ENCODE peak calls at places on chromosome 14, in eight cellular contexts. One of them, this sample, is unnamed. For H3K4me1 and H3K27me3, the result is how much of the 10 kb centered on the place peaks cover.

GRCh38 chr14:104882325-104882973 is 17.4 kb downstream of the CEP170B start:
- DNase-seq in ovary: peak
- DNase-seq in hepatocyte: peak
- DNase-seq in heart left ventricle: peak
- DNase-seq in stomach: peak
- DNase-seq in IMR-90: no peak
- DNase-seq in right lobe of liver: peak
- DNase-seq in aorta: peak
- DNase-seq in this sample: no peak

GRCh38 chr14:60092516-60092915 is 793 bp downstream of the PCNX4 start:
- DNase-seq in heart left ventricle: no peak
- DNase-seq in stomach: no peak
- DNase-seq in right lobe of liver: no peak
- DNase-seq in aorta: no peak
- DNase-seq in ovary: no peak
- DNase-seq in hepatocyte: peak
- DNase-seq in IMR-90: peak
- DNase-seq in this sample: no peak

GRCh38 chr14:59406454-59407245 is 58.5 kb downstream of the GPR135 start:
- DNase-seq in heart left ventricle: no peak
- DNase-seq in hepatocyte: peak
- DNase-seq in right lobe of liver: peak
- DNase-seq in ovary: peak
- DNase-seq in IMR-90: peak
- DNase-seq in aorta: no peak
- DNase-seq in stomach: no peak
- DNase-seq in this sample: no peak

GRCh38 chr14:81529391-81529790 is 4.3 kb downstream of the SEL1L start:
- DNase-seq in heart left ventricle: no peak
- DNase-seq in right lobe of liver: no peak
- DNase-seq in stomach: no peak
- DNase-seq in ovary: no peak
- DNase-seq in hepatocyte: no peak
- DNase-seq in aorta: no peak
- DNase-seq in IMR-90: peak
- DNase-seq in this sample: no peak

GRCh38 chr14:39398382-39398781 is 33.9 kb downstream of the FBXO33 start:
- DNase-seq in IMR-90: no peak
- DNase-seq in hepatocyte: no peak
- DNase-seq in right lobe of liver: no peak
- DNase-seq in aorta: no peak
- DNase-seq in ovary: no peak
- DNase-seq in heart left ventricle: peak
- DNase-seq in stomach: no peak
- DNase-seq in this sample: no peak

GRCh38 chr14:103562135-103562384 is 397 bp downstream of the BAG5 start:
- DNase-seq in heart left ventricle: peak
- DNase-seq in right lobe of liver: no peak
- DNase-seq in IMR-90: no peak
- DNase-seq in hepatocyte: no peak
- DNase-seq in ovary: no peak
- DNase-seq in stomach: no peak
- DNase-seq in aorta: peak
- DNase-seq in this sample: no peak

GRCh38 chr14:67487937-67488893 is at the start of gene TMEM229B:
- DNase-seq in right lobe of liver: peak
- DNase-seq in IMR-90: no peak
- DNase-seq in hepatocyte: no peak
- DNase-seq in ovary: no peak
- DNase-seq in stomach: peak
- DNase-seq in heart left ventricle: peak
- DNase-seq in aorta: no peak
- DNase-seq in this sample: no peak

GRCh38 chr14:58876613-58877012 is 238.9 kb downstream of the DACT1 start:
- DNase-seq in stomach: no peak
- DNase-seq in heart left ventricle: no peak
- DNase-seq in ovary: no peak
- DNase-seq in hepatocyte: no peak
- DNase-seq in aorta: no peak
- DNase-seq in IMR-90: peak
- DNase-seq in right lobe of liver: no peak
- DNase-seq in this sample: no peak

GRCh38 chr14:61503167-61503801 is 181.9 kb downstream of the PRKCH start:
- DNase-seq in IMR-90: peak
- DNase-seq in aorta: no peak
- DNase-seq in right lobe of liver: no peak
- DNase-seq in stomach: no peak
- DNase-seq in ovary: no peak
- DNase-seq in heart left ventricle: no peak
- DNase-seq in hepatocyte: no peak
- DNase-seq in this sample: no peak

GRCh38 chr14:76919431-76919810 is 93.2 kb downstream of the LRRC74A start:
- DNase-seq in IMR-90: no peak
- DNase-seq in hepatocyte: no peak
- DNase-seq in aorta: no peak
- DNase-seq in ovary: no peak
- DNase-seq in stomach: peak
- DNase-seq in right lobe of liver: no peak
- DNase-seq in heart left ventricle: no peak
- DNase-seq in this sample: no peak
- H3K4me1 ChIP-seq in IMR-90: under half
- H3K4me1 ChIP-seq in hepatocyte: half or more
- H3K4me1 ChIP-seq in aorta: under half
- H3K4me1 ChIP-seq in ovary: under half
- H3K4me1 ChIP-seq in stomach: half or more
- H3K4me1 ChIP-seq in right lobe of liver: under half
- H3K4me1 ChIP-seq in heart left ventricle: under half
- H3K4me1 ChIP-seq in this sample: under half

GRCh38 chr14:76390621-76391020 is 14.7 kb downstream of the ESRRB start:
- DNase-seq in ovary: no peak
- DNase-seq in heart left ventricle: no peak
- DNase-seq in aorta: no peak
- DNase-seq in stomach: no peak
- DNase-seq in hepatocyte: no peak
- DNase-seq in right lobe of liver: no peak
- DNase-seq in IMR-90: no peak
- DNase-seq in this sample: no peak

GRCh38 chr14:76389841-76390240 is 13.9 kb downstream of the ESRRB start:
- DNase-seq in heart left ventricle: no peak
- DNase-seq in aorta: no peak
- DNase-seq in stomach: no peak
- DNase-seq in ovary: no peak
- DNase-seq in hepatocyte: no peak
- DNase-seq in IMR-90: no peak
- DNase-seq in right lobe of liver: no peak
- DNase-seq in this sample: no peak

GRCh38 chr14:76391981-76392690 is 16.2 kb downstream of the ESRRB start:
- DNase-seq in right lobe of liver: no peak
- DNase-seq in hepatocyte: no peak
- DNase-seq in ovary: no peak
- DNase-seq in IMR-90: no peak
- DNase-seq in heart left ventricle: no peak
- DNase-seq in aorta: no peak
- DNase-seq in stomach: no peak
- DNase-seq in this sample: no peak

GRCh38 chr14:76382495-76382832 is 6.5 kb downstream of the ESRRB start:
- DNase-seq in hepatocyte: no peak
- DNase-seq in IMR-90: no peak
- DNase-seq in heart left ventricle: no peak
- DNase-seq in aorta: no peak
- DNase-seq in ovary: no peak
- DNase-seq in right lobe of liver: no peak
- DNase-seq in stomach: no peak
- DNase-seq in this sample: no peak

GRCh38 chr14:76386922-76387782 is 11.2 kb downstream of the ESRRB start:
- DNase-seq in aorta: peak
- DNase-seq in heart left ventricle: peak
- DNase-seq in hepatocyte: peak
- DNase-seq in ovary: no peak
- DNase-seq in right lobe of liver: peak
- DNase-seq in IMR-90: peak
- DNase-seq in stomach: peak
- DNase-seq in this sample: peak
- H3K27me3 ChIP-seq in aorta: under half
- H3K27me3 ChIP-seq in heart left ventricle: under half
- H3K27me3 ChIP-seq in hepatocyte: under half
- H3K27me3 ChIP-seq in ovary: under half
- H3K27me3 ChIP-seq in right lobe of liver: under half
- H3K27me3 ChIP-seq in IMR-90: under half
- H3K27me3 ChIP-seq in stomach: half or more
- H3K27me3 ChIP-seq in this sample: under half

GRCh38 chr14:98578204-98578603 is 693.8 kb downstream of the BCL11B start:
- DNase-seq in ovary: no peak
- DNase-seq in IMR-90: no peak
- DNase-seq in right lobe of liver: no peak
- DNase-seq in hepatocyte: peak
- DNase-seq in aorta: no peak
- DNase-seq in heart left ventricle: no peak
- DNase-seq in stomach: no peak
- DNase-seq in this sample: no peak
- H3K4me1 ChIP-seq in ovary: under half
- H3K4me1 ChIP-seq in IMR-90: under half
- H3K4me1 ChIP-seq in right lobe of liver: under half
- H3K4me1 ChIP-seq in hepatocyte: under half
- H3K4me1 ChIP-seq in aorta: under half
- H3K4me1 ChIP-seq in heart left ventricle: under half
- H3K4me1 ChIP-seq in stomach: under half
- H3K4me1 ChIP-seq in this sample: under half

DNA sequence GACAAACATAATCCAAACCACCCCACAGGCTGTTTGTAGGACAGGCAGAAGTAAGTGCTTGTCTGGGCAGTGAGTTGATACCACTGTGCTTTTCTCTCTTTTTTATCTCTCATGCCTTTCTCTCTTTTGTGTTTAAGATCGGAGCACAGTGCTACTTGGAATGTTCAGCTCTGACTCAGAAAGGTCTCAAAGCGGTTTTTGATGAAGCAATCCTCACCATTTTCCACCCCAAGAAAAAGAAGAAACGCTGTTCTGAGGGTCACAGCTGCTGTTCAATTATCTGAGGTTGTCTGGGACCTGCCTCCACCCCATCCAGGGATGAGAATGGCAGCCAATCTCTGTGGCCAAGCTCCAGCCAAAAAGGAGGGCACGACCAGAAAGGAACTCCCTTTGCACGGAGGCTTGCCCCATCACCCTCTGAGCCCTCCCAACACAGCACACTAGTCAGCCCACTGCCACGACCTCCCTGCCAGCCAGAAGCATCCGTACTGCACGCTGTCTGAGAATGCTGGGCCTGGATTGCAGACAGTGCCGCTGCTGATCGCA is 27.9 kb downstream of the GPHB5 start:
- DNase-seq in right lobe of liver: no peak
- DNase-seq in hepatocyte: no peak
- DNase-seq in heart left ventricle: peak
- DNase-seq in ovary: no peak
- DNase-seq in stomach: no peak
- DNase-seq in aorta: no peak
- DNase-seq in IMR-90: no peak
- DNase-seq in this sample: no peak
- H3K27me3 ChIP-seq in right lobe of liver: under half
- H3K27me3 ChIP-seq in hepatocyte: under half
- H3K27me3 ChIP-seq in heart left ventricle: under half
- H3K27me3 ChIP-seq in ovary: under half
- H3K27me3 ChIP-seq in stomach: under half
- H3K27me3 ChIP-seq in aorta: under half
- H3K27me3 ChIP-seq in IMR-90: under half
- H3K27me3 ChIP-seq in this sample: under half

GRCh38 chr14:101588286-101588975 is 27.1 kb downstream of the DIO3 start:
- DNase-seq in right lobe of liver: peak
- DNase-seq in hepatocyte: no peak
- DNase-seq in stomach: no peak
- DNase-seq in IMR-90: no peak
- DNase-seq in ovary: peak
- DNase-seq in aorta: no peak
- DNase-seq in heart left ventricle: no peak
- DNase-seq in this sample: no peak

GRCh38 chr14:101589486-101590015 is 28.3 kb downstream of the DIO3 start:
- DNase-seq in IMR-90: no peak
- DNase-seq in hepatocyte: no peak
- DNase-seq in aorta: no peak
- DNase-seq in ovary: no peak
- DNase-seq in stomach: no peak
- DNase-seq in right lobe of liver: peak
- DNase-seq in heart left ventricle: no peak
- DNase-seq in this sample: no peak

GRCh38 chr14:101588990-101589389 is 27.7 kb downstream of the DIO3 start:
- DNase-seq in ovary: no peak
- DNase-seq in IMR-90: no peak
- DNase-seq in stomach: no peak
- DNase-seq in right lobe of liver: peak
- DNase-seq in heart left ventricle: no peak
- DNase-seq in hepatocyte: no peak
- DNase-seq in aorta: no peak
- DNase-seq in this sample: no peak

GRCh38 chr14:101586531-101587402 is 25.5 kb downstream of the DIO3 start:
- DNase-seq in right lobe of liver: peak
- DNase-seq in aorta: no peak
- DNase-seq in stomach: no peak
- DNase-seq in hepatocyte: no peak
- DNase-seq in IMR-90: no peak
- DNase-seq in heart left ventricle: no peak
- DNase-seq in ovary: no peak
- DNase-seq in this sample: no peak

DNA sequence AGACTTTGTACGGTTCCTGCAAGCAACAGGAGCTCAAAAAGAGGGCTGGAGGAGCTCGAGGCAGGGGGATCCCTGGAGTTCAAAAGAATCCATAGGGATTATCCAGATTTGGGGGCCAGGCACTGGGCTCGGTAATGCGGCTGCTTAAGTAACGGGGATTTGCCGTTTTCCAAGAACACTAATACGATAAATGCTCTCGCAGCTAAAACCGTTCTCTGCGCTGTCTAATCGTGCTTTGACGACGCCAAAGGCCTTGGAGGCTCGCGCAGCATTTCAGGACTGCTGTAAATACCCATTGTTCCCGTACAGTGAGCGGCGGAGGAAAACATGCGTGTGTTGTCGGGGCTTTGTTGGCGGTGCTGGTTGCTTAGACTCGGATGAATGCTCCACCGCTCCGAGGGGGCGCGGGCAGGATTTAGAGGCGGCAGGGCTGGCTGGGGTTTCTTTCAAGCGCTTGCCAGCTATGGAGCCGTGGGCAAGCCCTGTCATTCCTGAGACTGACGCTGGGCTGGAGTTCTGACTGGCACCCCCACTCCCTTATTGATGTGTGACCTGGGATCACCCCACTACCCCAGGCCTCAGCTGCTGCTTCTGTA is 26.2 kb downstream of the DIO3 start:
- DNase-seq in IMR-90: no peak
- DNase-seq in heart left ventricle: no peak
- DNase-seq in ovary: peak
- DNase-seq in aorta: no peak
- DNase-seq in stomach: no peak
- DNase-seq in hepatocyte: no peak
- DNase-seq in right lobe of liver: peak
- DNase-seq in this sample: peak
- H3K4me1 ChIP-seq in IMR-90: under half
- H3K4me1 ChIP-seq in heart left ventricle: under half
- H3K4me1 ChIP-seq in ovary: under half
- H3K4me1 ChIP-seq in aorta: under half
- H3K4me1 ChIP-seq in stomach: under half
- H3K4me1 ChIP-seq in hepatocyte: under half
- H3K4me1 ChIP-seq in right lobe of liver: under half
- H3K4me1 ChIP-seq in this sample: under half